ENCODE peak calls at places on chromosome 7, in seven cellular contexts. S, U, N, Y, P, X and O are unnamed samples. For H3K9me3, the result is how much of the 10 kb centered on the place peaks cover.

GRCh38 chr7:147678943-147679342 is 911.6 kb upstream of the C7orf33 start:
- DNase-seq in P (no peak), Y (no peak), X (no peak), U (no peak), S (no peak), N (no peak), O (no peak)

GRCh38 chr7:93574646-93575554 is at the start of gene CALCR:
- DNase-seq in P (no peak), Y (peak), S (no peak), X (no peak), U (peak), N (no peak), O (peak)

GRCh38 chr7:53311205-53311604 is 275.8 kb downstream of the POM121L12 start:
- DNase-seq in Y (no peak), U (no peak), X (no peak), N (no peak), P (no peak), S (no peak), O (no peak)

GRCh38 chr7:124034754-124035100 is 1.9 kb upstream of the TMEM229A start:
- DNase-seq in N (no peak), P (no peak), X (no peak), S (no peak), U (no peak), Y (no peak), O (no peak)

GRCh38 chr7:29243777-29244655 is 49.4 kb downstream of the CHN2 start:
- DNase-seq in S (peak), X (peak), P (peak), U (no peak), Y (no peak), N (no peak), O (no peak)

GRCh38 chr7:39721919-39722597 is 98.7 kb downstream of the RALA start:
- DNase-seq in X (no peak), S (no peak), U (no peak), Y (peak), N (no peak), P (peak), O (no peak)

GRCh38 chr7:95240910-95241309 is 83.4 kb downstream of the PON1 start:
- DNase-seq in S (no peak), X (no peak), N (no peak), P (no peak), U (no peak), Y (no peak), O (peak)

GRCh38 chr7:37128644-37129043 is 320.0 kb downstream of the ELMO1 start:
- DNase-seq in X (no peak), U (no peak), P (no peak), N (no peak), Y (no peak), S (no peak), O (no peak)

GRCh38 chr7:85829817-85830432 is 643.1 kb upstream of the SEMA3D start:
- DNase-seq in N (no peak), U (no peak), Y (peak), S (no peak), X (peak), P (no peak), O (peak)

GRCh38 chr7:64300641-64301405 is 12.9 kb upstream of the ZNF736 start:
- DNase-seq in P (no peak), N (no peak), U (no peak), X (no peak), S (no peak), Y (no peak), O (no peak)

GRCh38 chr7:50696810-50697582 is 85.7 kb downstream of the GRB10 start:
- DNase-seq in S (peak), P (no peak), X (no peak), U (peak), N (no peak), Y (no peak), O (no peak)

GRCh38 chr7:149199234-149199990 is 4.1 kb downstream of the ZNF282 start:
- DNase-seq in U (no peak), P (no peak), S (no peak), N (no peak), Y (no peak), X (no peak), O (no peak)

GRCh38 chr7:36272567-36273269 is 116.9 kb upstream of the ANLN start:
- DNase-seq in P (no peak), S (no peak), N (no peak), Y (no peak), U (no peak), X (no peak), O (peak)

GRCh38 chr7:120819861-120820260 is 38.1 kb downstream of the TSPAN12 start:
- DNase-seq in Y (no peak), N (no peak), S (no peak), U (no peak), P (no peak), X (no peak), O (no peak)

GRCh38 chr7:27156901-27157716 is 634 bp upstream of the HOXA7 start:
- DNase-seq in X (no peak), U (no peak), Y (no peak), S (no peak), N (no peak), P (no peak), O (no peak)

GRCh38 chr7:27159278-27160146 is 3.0 kb upstream of the HOXA7 start:
- DNase-seq in N (no peak), Y (no peak), S (no peak), U (no peak), X (no peak), P (no peak), O (no peak)

GRCh38 chr7:27158436-27159277 is 2.2 kb upstream of the HOXA7 start:
- DNase-seq in X (no peak), U (no peak), P (no peak), S (no peak), Y (no peak), N (no peak), O (no peak)

GRCh38 chr7:27156508-27156898 is at the start of gene HOXA7:
- DNase-seq in U (peak), P (no peak), S (no peak), Y (peak), X (no peak), N (no peak), O (no peak)

DNA sequence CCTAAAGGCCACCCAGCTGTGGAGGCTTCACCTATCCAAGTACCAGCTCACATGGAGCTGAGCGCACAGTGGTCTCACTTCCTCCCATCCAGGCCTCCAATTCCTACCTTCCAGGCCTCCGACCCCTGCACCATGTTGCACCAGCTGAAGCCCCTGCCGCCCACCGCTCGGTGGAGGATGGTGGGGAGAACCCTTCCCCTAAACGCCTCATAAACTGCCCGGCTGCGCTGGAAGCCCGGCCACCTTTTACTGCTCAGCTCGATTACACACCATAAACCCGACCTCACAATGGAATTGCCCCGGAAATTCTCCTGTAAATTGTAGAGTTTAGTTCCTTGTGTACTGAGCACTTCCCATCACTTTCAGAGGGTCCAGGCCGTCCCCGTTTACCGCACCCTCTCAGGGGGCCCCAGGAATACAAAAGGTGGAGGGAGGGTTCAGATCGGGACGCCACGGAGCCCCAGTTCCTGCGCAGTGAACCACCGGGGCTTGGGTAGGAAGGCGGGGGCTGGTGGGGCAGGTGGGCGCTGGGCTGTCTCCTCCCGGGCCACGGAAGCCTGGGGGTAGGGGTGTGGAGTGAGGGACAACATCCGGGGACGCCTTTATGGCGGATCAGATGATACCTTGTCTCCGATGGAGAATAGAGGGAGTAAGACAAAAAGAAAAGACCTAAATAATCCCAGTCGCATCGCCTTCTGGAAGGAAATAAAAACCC is 1.4 kb upstream of the HOXA7 start:
- DNase-seq in P (no peak), S (no peak), X (no peak), Y (no peak), U (no peak), N (no peak), O (no peak)
- TF ChIP-seq EZH2 in P (no peak), S (no peak), X (no peak), Y (no peak), U (peak), N (no peak), O (peak)

GRCh38 chr7:9186730-9187129 is 753.3 kb downstream of the NXPH1 start:
- DNase-seq in P (no peak), S (no peak), N (no peak), X (no peak), U (no peak), Y (no peak), O (no peak)

DNA sequence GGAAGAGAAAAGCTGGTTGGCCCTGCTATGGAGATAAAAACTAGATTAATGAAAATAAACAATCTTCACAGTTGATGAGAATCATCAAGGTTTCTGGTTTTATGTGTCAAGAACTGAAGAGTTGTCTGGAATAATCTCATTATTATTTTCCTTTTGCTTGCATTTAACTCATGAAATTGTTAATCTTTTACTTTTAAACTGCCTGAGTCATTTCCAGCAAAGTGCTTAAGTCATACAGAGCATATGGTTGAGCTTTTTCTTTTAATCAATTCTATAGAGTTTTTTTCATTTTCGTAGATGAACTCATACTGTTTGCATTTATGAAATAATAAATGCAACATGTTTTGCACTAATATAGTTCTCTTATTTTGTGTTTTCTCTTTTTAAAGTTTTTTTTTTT is 747.9 kb downstream of the NXPH1 start:
- DNase-seq in U (no peak), X (no peak), P (no peak), Y (no peak), N (no peak), S (no peak), O (no peak)
- H3K9me3 ChIP-seq in U (under half), X (under half), P (under half), Y (under half), N (under half), S (under half), O (under half)

GRCh38 chr7:19110778-19111175 is 6.7 kb downstream of the TWIST1 start:
- DNase-seq in X (no peak), S (no peak), N (no peak), U (peak), Y (no peak), P (no peak), O (no peak)

GRCh38 chr7:19108985-19109946 is 8.2 kb downstream of the TWIST1 start:
- DNase-seq in S (no peak), X (no peak), N (no peak), Y (no peak), U (no peak), P (no peak), O (no peak)

GRCh38 chr7:19111474-19112143 is 5.8 kb downstream of the TWIST1 start:
- DNase-seq in S (no peak), N (no peak), Y (no peak), U (no peak), X (no peak), P (no peak), O (no peak)

GRCh38 chr7:19112290-19113000 is 5.0 kb downstream of the TWIST1 start:
- DNase-seq in N (no peak), S (no peak), P (no peak), X (no peak), Y (no peak), U (peak), O (no peak)

DNA sequence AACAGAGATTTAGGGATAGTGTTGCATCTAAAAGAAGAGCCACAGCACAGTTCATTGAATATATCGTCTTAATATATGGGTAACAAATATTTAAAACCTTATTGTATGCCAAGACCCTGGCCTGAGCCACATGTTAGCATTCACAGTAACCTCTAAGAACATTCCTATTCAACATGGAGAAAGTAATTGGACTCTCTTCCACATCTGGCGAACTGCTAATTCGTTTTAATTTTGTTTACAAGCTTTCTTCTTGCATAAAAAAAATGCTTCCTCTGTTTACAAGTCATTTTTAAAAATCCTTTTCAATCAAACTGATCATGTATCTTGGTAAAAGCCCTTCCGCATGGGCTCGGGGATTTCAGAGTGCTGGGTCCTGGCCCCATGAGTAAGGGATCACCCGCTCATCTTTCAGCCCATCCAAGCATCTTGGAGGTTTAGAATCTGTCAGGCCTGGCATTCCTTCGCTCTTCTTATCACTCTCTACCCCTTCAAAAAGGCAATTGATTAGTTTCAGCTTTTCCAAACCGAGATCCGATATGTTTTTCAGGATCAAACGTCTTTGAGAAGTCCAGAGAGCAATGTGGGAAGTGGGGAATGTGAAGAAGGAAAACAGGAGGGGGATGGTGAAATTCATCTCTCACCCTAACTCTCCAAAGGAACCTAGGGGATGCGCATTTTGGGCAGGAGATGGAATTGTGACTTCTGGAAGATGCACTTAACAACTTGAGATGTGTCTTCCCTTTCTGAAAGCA is 7.2 kb downstream of the TWIST1 start:
- DNase-seq in P (no peak), Y (no peak), S (no peak), N (no peak), X (no peak), U (peak), O (no peak)
- TF ChIP-seq EZH2 in P (no peak), Y (no peak), S (no peak), N (no peak), X (no peak), U (peak), O (peak)

GRCh38 chr7:158449266-158449665 is 138.4 kb downstream of the PTPRN2 start:
- DNase-seq in X (no peak), N (no peak), S (no peak), P (no peak), Y (no peak), U (no peak), O (no peak)
- H3K9me3 ChIP-seq in X (under half), N (under half), S (under half), P (under half), Y (under half), U (under half), O (under half)

GRCh38 chr7:117324940-117325339 is 2.1 kb upstream of the WNT2 start:
- DNase-seq in X (no peak), N (no peak), U (peak), Y (no peak), S (no peak), P (no peak), O (no peak)

GRCh38 chr7:117322741-117323584 is at the start of gene WNT2:
- DNase-seq in P (no peak), X (no peak), U (peak), Y (peak), N (no peak), S (no peak), O (peak)

GRCh38 chr7:117325836-117326235 is 3.0 kb upstream of the WNT2 start:
- DNase-seq in U (no peak), P (no peak), X (no peak), S (no peak), N (no peak), Y (no peak), O (no peak)

GRCh38 chr7:117323877-117324699 is 1.2 kb upstream of the WNT2 start:
- DNase-seq in S (no peak), N (no peak), Y (peak), U (peak), P (no peak), X (no peak), O (peak)

DNA sequence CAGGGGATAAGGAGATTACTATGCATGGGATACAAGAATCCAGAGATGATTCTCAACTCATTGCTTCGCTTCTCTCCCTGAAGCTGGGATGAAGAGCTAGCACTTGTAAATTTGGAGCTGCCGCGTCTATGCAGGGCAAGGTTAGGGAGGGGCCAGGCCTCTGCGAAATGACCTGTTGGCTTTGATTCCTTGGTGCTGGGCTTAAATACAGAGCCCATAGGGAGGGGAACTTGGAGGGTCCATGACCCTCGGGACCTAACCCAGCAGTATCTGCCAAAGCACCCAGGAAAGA is 673 bp upstream of the WNT2 start:
- DNase-seq in P (no peak), X (no peak), N (no peak), Y (no peak), S (no peak), U (peak), O (no peak)
- TF ChIP-seq EZH2 in P (no peak), X (no peak), N (peak), Y (no peak), S (no peak), U (no peak), O (no peak)

DNA sequence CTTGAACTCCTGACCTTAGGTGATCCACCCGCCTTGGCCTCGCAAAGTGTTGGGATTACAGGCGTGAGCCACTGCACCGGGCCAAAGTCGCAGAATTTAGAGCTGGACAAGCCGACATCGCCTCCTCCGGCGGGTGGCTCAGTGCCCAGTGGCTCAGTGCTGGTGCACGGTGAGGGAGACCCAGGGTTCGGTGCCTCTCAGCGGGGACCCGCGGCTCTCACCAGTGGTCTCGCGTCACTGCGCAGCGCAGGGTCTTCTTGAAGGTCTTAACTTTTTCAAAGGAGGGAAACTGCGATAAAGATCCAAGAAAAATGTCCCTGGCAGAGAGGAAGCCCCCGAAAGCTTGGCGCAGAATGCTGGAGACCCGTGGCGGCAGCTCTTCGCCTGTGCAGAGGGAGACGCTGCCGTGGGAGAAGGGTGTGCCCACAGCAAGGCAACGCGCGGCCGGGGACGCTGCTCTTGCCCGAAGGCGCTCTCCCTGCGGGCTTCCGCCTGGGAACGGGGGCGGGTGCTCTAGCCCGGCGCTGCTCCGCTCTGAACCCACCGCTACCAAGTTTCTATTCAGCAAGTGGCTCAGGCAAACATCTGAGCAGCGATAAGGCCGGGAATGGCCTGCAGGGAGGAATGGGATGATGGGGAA is 324.3 kb downstream of the DNAJB6 start:
- DNase-seq in Y (no peak), S (no peak), U (no peak), X (no peak), N (no peak), P (no peak), O (no peak)
- H3K9me3 ChIP-seq in Y (under half), S (under half), U (under half), X (under half), N (under half), P (under half), O (under half)

GRCh38 chr7:44267178-44267577 is 58.2 kb downstream of the CAMK2B start:
- DNase-seq in N (no peak), U (no peak), S (no peak), P (no peak), X (no peak), Y (no peak), O (no peak)
- TF ChIP-seq EZH2 in N (no peak), U (no peak), S (no peak), P (no peak), X (no peak), Y (no peak), O (no peak)

GRCh38 chr7:55622241-55622835 is 50.0 kb upstream of the VOPP1 start:
- DNase-seq in S (no peak), X (no peak), Y (peak), P (no peak), U (no peak), N (no peak), O (no peak)
- H3K9me3 ChIP-seq in S (under half), X (under half), Y (under half), P (under half), U (under half), N (under half), O (under half)